ENCODE peak calls at places on chromosomes 6 and 20, in four cellular contexts. G is adrenal gland; I is Karpas-422; N is effector CD4-positive, alpha-beta T cell. A is an unnamed sample.

GRCh38 chr6:149354009-149354408 is 36.5 kb downstream of the TAB2 start:
- DNase-seq in G (no peak), I (no peak), N (no peak), A (no peak)

GRCh38 chr6:121309768-121310473 is 24.4 kb downstream of the TBC1D32 start:
- DNase-seq in G (no peak), I (no peak), N (no peak), A (no peak)

GRCh38 chr6:89313006-89313405 is 2.1 kb downstream of the GABRR2 start:
- DNase-seq in G (peak; percentile 44), I (no peak), N (no peak), A (no peak)

GRCh38 chr6:85490516-85491248 is 40.8 kb downstream of the NT5E start:
- DNase-seq in G (no peak), I (no peak), N (no peak), A (no peak)

GRCh38 chr20:11274137-11274536 is 600.3 kb upstream of the JAG1 start:
- DNase-seq in G (peak; percentile 33), I (peak; percentile 69), N (no peak), A (peak; percentile 31)

GRCh38 chr20:4555188-4555893 is 166.4 kb upstream of the PRND start:
- DNase-seq in G (no peak), I (no peak), N (no peak), A (no peak)

GRCh38 chr6:130796313-130796905 is 30.8 kb upstream of the SMLR1 start:
- DNase-seq in G (no peak), I (no peak), N (no peak), A (no peak)

GRCh38 chr6:142301421-142302391 is at the start of gene ADGRG6:
- DNase-seq in G (peak; percentile 29), I (no peak), N (no peak), A (no peak)

GRCh38 chr6:170575250-170575649 is 9.2 kb downstream of the PDCD2 start:
- DNase-seq in G (no peak), I (peak; percentile 59), N (no peak), A (no peak)

GRCh38 chr6:157724960-157725741 is 97.9 kb upstream of the SNX9 start:
- DNase-seq in G (no peak), I (no peak), N (no peak), A (no peak)

GRCh38 chr6:11298651-11299420 is 66.4 kb upstream of the NEDD9 start:
- DNase-seq in G (no peak), I (no peak), N (no peak), A (no peak)

GRCh38 chr20:41044409-41045062 is 15.9 kb downstream of the TOP1 start:
- DNase-seq in G (no peak), I (no peak), N (no peak), A (no peak)

GRCh38 chr6:129356129-129356528 is 353.8 kb downstream of the ARHGAP18 start:
- DNase-seq in G (no peak), I (no peak), N (no peak), A (no peak)

GRCh38 chr6:105226598-105227291 is 46.9 kb upstream of the POPDC3 start:
- DNase-seq in G (no peak), I (no peak), N (no peak), A (no peak)

GRCh38 chr6:3318821-3319540 is 60.2 kb downstream of the PSMG4 start:
- DNase-seq in G (no peak), I (peak; percentile 28), N (no peak), A (peak; percentile 3)

GRCh38 chr20:18094191-18094590 is 36.5 kb upstream of the OVOL2 start:
- DNase-seq in G (no peak), I (no peak), N (no peak), A (no peak)

GRCh38 chr20:64091340-64091739 is 7.1 kb upstream of the LKAAEAR1 start:
- DNase-seq in G (no peak), I (no peak), N (no peak), A (no peak)

GRCh38 chr6:148166339-148166949 is 176.2 kb upstream of the SASH1 start:
- DNase-seq in G (no peak), I (peak; percentile 80), N (no peak), A (no peak)

GRCh38 chr6:158958504-158959386 is 41.3 kb downstream of the RSPH3 start:
- DNase-seq in G (no peak), I (peak; percentile 62), N (no peak), A (no peak)

GRCh38 chr20:61589055-61589385 is 337.0 kb downstream of the CDH4 start:
- DNase-seq in G (no peak), I (no peak), N (no peak), A (no peak)

A was measured in uterus.